ENCODE peak calls at places on chromosome 11, in eight cellular contexts. B, F, Y, I, R, K, D and E are unnamed samples.

GRCh38 chr11:10655931-10656576 is 37.5 kb downstream of the IRAG1 start:
- DNase-seq in B (peak; percentile 32), F (no peak), Y (no peak), I (no peak), R (no peak), K (no peak), D (no peak), E (no peak)

GRCh38 chr11:77029829-77030228 is 4.4 kb upstream of the B3GNT6 start:
- DNase-seq in B (no peak), F (no peak), Y (no peak), I (no peak), R (no peak), K (no peak), D (no peak), E (no peak)

GRCh38 chr11:103862049-103862826 is 174.2 kb upstream of the DDI1 start:
- DNase-seq in B (no peak), F (no peak), Y (no peak), I (no peak), R (no peak), K (no peak), D (no peak), E (no peak)

GRCh38 chr11:561148-562003 is 606 bp downstream of the RASSF7 start:
- DNase-seq in B (no peak), F (no peak), Y (no peak), I (no peak), R (no peak), K (peak; percentile 87), D (no peak), E (no peak)

GRCh38 chr11:118310781-118311485 is 6.4 kb downstream of the CD3E start:
- DNase-seq in B (no peak), F (no peak), Y (no peak), I (no peak), R (no peak), K (no peak), D (no peak), E (no peak)

GRCh38 chr11:13465909-13466371 is 2.9 kb upstream of the BTBD10 start:
- DNase-seq in B (no peak), F (no peak), Y (no peak), I (no peak), R (no peak), K (peak; percentile 27), D (no peak), E (peak; percentile 38)

GRCh38 chr11:5938603-5938965 is 3.5 kb upstream of the OR56A3 start:
- DNase-seq in B (no peak), F (no peak), Y (no peak), I (no peak), R (peak; percentile 76), K (no peak), D (no peak), E (no peak)

GRCh38 chr11:27443746-27444465 is 28.7 kb downstream of the LGR4 start:
- DNase-seq in B (no peak), F (no peak), Y (no peak), I (no peak), R (no peak), K (no peak), D (no peak), E (no peak)

GRCh38 chr11:7165911-7166310 is 77.1 kb downstream of the RBMXL2 start:
- DNase-seq in B (no peak), F (no peak), Y (no peak), I (no peak), R (no peak), K (no peak), D (no peak), E (no peak)

GRCh38 chr11:123653405-123653996 is 923 bp downstream of the SCN3B start:
- DNase-seq in B (no peak), F (no peak), Y (no peak), I (no peak), R (no peak), K (no peak), D (no peak), E (no peak)

GRCh38 chr11:122163420-122163819 is 47.4 kb upstream of the BLID start:
- DNase-seq in B (no peak), F (no peak), Y (no peak), I (no peak), R (no peak), K (no peak), D (peak; percentile 67), E (no peak)

GRCh38 chr11:2837096-2837601 is 48.4 kb downstream of the CDKN1C start:
- DNase-seq in B (peak; percentile 93), F (no peak), Y (no peak), I (peak; percentile 73), R (no peak), K (peak; percentile 62), D (no peak), E (no peak)

GRCh38 chr11:67732045-67732787 is 57.8 kb upstream of the ALDH3B2 start:
- DNase-seq in B (no peak), F (no peak), Y (peak; percentile 74), I (no peak), R (no peak), K (no peak), D (no peak), E (peak; percentile 58)

GRCh38 chr11:60743058-60743457 is 13.6 kb upstream of the MS4A15 start:
- DNase-seq in B (no peak), F (no peak), Y (no peak), I (no peak), R (no peak), K (no peak), D (no peak), E (no peak)

GRCh38 chr11:34793666-34794065 is 122.5 kb downstream of the APIP start:
- DNase-seq in B (no peak), F (no peak), Y (no peak), I (no peak), R (no peak), K (no peak), D (no peak), E (no peak)

DNA sequence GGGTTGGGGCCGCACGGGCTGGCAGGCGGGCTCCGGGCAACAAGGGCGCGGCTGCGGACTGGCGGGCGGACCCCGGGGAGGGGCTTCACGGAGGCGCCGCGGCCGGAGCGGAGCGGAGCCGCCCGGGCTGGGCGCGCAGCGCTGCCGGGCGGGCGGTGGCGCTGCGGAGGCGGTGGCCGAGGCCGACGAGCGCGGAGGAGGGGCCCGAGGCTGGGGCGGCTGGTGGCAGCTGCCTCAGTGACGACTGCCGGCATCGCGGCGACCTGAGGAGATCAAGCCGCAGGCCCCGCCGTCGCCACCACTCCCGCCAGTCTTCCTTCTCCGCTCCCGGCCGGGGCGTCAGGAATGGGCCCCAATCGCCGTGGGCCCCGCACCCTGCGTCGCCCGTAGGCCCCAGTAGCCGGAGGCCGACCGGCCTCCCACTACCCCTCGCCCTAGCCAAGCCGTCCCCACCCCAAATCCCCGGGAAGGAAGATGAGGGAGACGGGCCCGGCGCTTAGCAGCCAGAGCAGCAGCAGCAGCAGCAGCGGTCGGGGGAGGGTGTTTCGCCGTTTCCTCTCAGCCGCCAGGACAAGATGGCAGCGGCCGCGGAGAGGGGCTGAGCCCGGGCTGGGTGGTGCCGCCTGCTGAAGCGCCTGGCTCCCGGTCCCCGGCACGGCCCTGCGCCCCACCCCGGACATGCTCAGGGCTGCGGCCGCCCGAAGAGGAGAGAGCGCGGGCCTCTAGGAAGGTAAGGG is at the start of gene HIPK3:
- DNase-seq in B (peak; percentile 90), F (peak; percentile 82), Y (peak; percentile 68), I (peak; percentile 87), R (peak; percentile 96), K (peak; percentile 41), D (no peak), E (no peak)
- TF ChIP-seq CTCF in B (peak; percentile 23), F (peak; percentile 53), Y (peak; percentile 15), I (peak; percentile 59), R (peak; percentile 46), K (no peak), D (no peak), E (peak; percentile 36)

GRCh38 chr11:8757533-8757932 is 74.9 kb downstream of the RPL27A start:
- DNase-seq in B (peak; percentile 54), F (no peak), Y (no peak), I (no peak), R (no peak), K (no peak), D (no peak), E (no peak)
- TF ChIP-seq CTCF in B (no peak), F (no peak), Y (no peak), I (no peak), R (no peak), K (no peak), D (no peak), E (no peak)

GRCh38 chr11:46444305-46444704 is 52.7 kb upstream of the CHRM4 start:
- DNase-seq in B (no peak), F (no peak), Y (no peak), I (no peak), R (no peak), K (no peak), D (no peak), E (no peak)

GRCh38 chr11:46445887-46446286 is 54.3 kb upstream of the CHRM4 start:
- DNase-seq in B (no peak), F (no peak), Y (no peak), I (no peak), R (no peak), K (no peak), D (no peak), E (no peak)

GRCh38 chr11:46447544-46447943 is 56.0 kb upstream of the CHRM4 start:
- DNase-seq in B (no peak), F (no peak), Y (no peak), I (no peak), R (no peak), K (no peak), D (no peak), E (no peak)

GRCh38 chr11:46445192-46445591 is 53.6 kb upstream of the CHRM4 start:
- DNase-seq in B (no peak), F (no peak), Y (no peak), I (no peak), R (no peak), K (no peak), D (no peak), E (no peak)

DNA sequence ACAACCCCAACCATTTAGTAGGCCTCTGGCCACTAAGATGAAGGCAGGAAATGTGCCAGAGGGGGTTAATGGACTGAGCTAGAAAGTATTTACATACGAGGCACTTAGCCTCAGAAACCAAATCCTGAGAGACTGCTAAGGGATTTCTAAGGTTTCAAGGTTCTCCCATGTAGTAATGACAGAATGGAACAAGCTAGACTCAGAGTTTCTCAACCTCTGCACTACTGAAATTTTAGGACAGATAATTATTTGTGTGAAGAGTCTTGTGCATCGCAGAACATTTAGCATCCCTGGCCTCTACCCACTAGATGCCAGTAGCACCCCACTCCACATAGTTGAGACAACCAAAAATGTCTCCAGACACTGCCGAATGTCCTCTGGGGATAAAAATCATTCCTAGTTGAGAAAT is 54.8 kb upstream of the CHRM4 start:
- DNase-seq in B (no peak), F (no peak), Y (no peak), I (no peak), R (no peak), K (no peak), D (no peak), E (no peak)
- TF ChIP-seq CTCF in B (no peak), F (no peak), Y (no peak), I (peak; percentile 28), R (peak; percentile 54), K (no peak), D (peak; percentile 46), E (peak; percentile 34)

DNA sequence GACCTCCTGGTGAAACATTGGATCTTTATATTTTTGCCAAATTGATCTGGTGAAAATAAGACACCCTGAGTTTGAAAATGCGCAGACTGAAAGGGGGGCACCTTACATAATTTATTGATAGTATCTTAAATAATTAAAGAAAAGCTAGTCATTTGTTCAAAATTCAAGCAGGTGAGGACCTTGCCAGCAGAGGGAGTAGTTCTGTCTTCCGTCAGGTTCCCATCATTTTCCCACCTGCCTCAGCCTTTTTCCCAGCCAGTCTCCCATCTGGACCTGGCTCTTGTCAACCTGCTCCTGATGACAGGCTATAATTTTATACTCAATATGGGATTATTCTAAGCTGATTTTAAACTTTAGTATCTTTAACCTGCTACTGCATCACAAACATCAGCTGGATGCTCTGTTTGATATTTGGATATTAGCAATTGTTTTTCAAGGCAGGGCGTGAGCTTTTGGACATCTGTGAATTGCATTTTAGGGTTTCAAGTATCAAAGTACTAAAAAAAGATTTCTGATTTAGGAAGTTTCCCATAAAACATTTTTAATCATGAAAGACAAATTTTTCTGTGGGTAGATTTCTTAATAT is 132.0 kb downstream of the ELP4 start:
- DNase-seq in B (no peak), F (no peak), Y (no peak), I (no peak), R (no peak), K (peak; percentile 40), D (no peak), E (no peak)
- TF ChIP-seq CTCF in B (peak; percentile 29), F (no peak), Y (no peak), I (peak; percentile 70), R (peak; percentile 71), K (peak; percentile 63), D (peak; percentile 63), E (peak; percentile 56)